ENCODE peak calls at places on chromosome 1, in eight cellular contexts. One of them, this sample, is unnamed.

GRCh38 chr1:109895720-109896504 is 14.7 kb upstream of the CSF1 start:
- DNase-seq in naive thymus-derived CD8-positive, alpha-beta T cell: no peak
- DNase-seq in C1 segment of cervical spinal cord: no peak
- DNase-seq in ELF-1: no peak
- DNase-seq in esophagus squamous epithelium: no peak
- DNase-seq in kidney: peak; percentile 86
- DNase-seq in putamen: no peak
- DNase-seq in AG09309: no peak
- DNase-seq in this sample: peak; percentile 73

GRCh38 chr1:201119206-201119814 is 7.1 kb upstream of the CACNA1S start:
- DNase-seq in naive thymus-derived CD8-positive, alpha-beta T cell: peak; percentile 63
- DNase-seq in AG09309: no peak
- DNase-seq in ELF-1: peak; percentile 71
- DNase-seq in C1 segment of cervical spinal cord: no peak
- DNase-seq in esophagus squamous epithelium: no peak
- DNase-seq in kidney: no peak
- DNase-seq in putamen: no peak
- DNase-seq in this sample: no peak

GRCh38 chr1:24388331-24388870 is 25.2 kb downstream of the STPG1 start:
- DNase-seq in AG09309: no peak
- DNase-seq in esophagus squamous epithelium: no peak
- DNase-seq in putamen: no peak
- DNase-seq in naive thymus-derived CD8-positive, alpha-beta T cell: no peak
- DNase-seq in C1 segment of cervical spinal cord: no peak
- DNase-seq in ELF-1: no peak
- DNase-seq in kidney: no peak
- DNase-seq in this sample: no peak

GRCh38 chr1:184691719-184692324 is 62.8 kb downstream of the EDEM3 start:
- DNase-seq in naive thymus-derived CD8-positive, alpha-beta T cell: no peak
- DNase-seq in ELF-1: no peak
- DNase-seq in AG09309: peak; percentile 25
- DNase-seq in esophagus squamous epithelium: no peak
- DNase-seq in putamen: peak; percentile 24
- DNase-seq in C1 segment of cervical spinal cord: no peak
- DNase-seq in kidney: no peak
- DNase-seq in this sample: no peak

GRCh38 chr1:39474810-39475209 is 16.6 kb upstream of the BMP8A start:
- DNase-seq in putamen: no peak
- DNase-seq in esophagus squamous epithelium: no peak
- DNase-seq in kidney: no peak
- DNase-seq in AG09309: no peak
- DNase-seq in C1 segment of cervical spinal cord: no peak
- DNase-seq in naive thymus-derived CD8-positive, alpha-beta T cell: no peak
- DNase-seq in ELF-1: no peak
- DNase-seq in this sample: no peak

GRCh38 chr1:109485001-109485400 is 1.3 kb downstream of the ATXN7L2 start:
- DNase-seq in ELF-1: no peak
- DNase-seq in naive thymus-derived CD8-positive, alpha-beta T cell: peak; percentile 18
- DNase-seq in kidney: no peak
- DNase-seq in esophagus squamous epithelium: no peak
- DNase-seq in putamen: no peak
- DNase-seq in AG09309: no peak
- DNase-seq in C1 segment of cervical spinal cord: no peak
- DNase-seq in this sample: no peak

GRCh38 chr1:79005945-79006344 is 585 bp downstream of the ADGRL4 start:
- DNase-seq in naive thymus-derived CD8-positive, alpha-beta T cell: no peak
- DNase-seq in C1 segment of cervical spinal cord: no peak
- DNase-seq in esophagus squamous epithelium: no peak
- DNase-seq in putamen: no peak
- DNase-seq in AG09309: no peak
- DNase-seq in kidney: no peak
- DNase-seq in ELF-1: no peak
- DNase-seq in this sample: no peak

GRCh38 chr1:231359113-231359512 is 21.0 kb downstream of the SPRTN start:
- DNase-seq in kidney: no peak
- DNase-seq in C1 segment of cervical spinal cord: no peak
- DNase-seq in putamen: no peak
- DNase-seq in naive thymus-derived CD8-positive, alpha-beta T cell: no peak
- DNase-seq in AG09309: peak; percentile 92
- DNase-seq in esophagus squamous epithelium: no peak
- DNase-seq in ELF-1: no peak
- DNase-seq in this sample: no peak

GRCh38 chr1:216805233-216805632 is 82.0 kb upstream of the ESRRG start:
- DNase-seq in naive thymus-derived CD8-positive, alpha-beta T cell: no peak
- DNase-seq in C1 segment of cervical spinal cord: no peak
- DNase-seq in ELF-1: no peak
- DNase-seq in putamen: no peak
- DNase-seq in AG09309: no peak
- DNase-seq in kidney: no peak
- DNase-seq in esophagus squamous epithelium: no peak
- DNase-seq in this sample: no peak

GRCh38 chr1:166980818-166981217 is 5.5 kb upstream of the ILDR2 start:
- DNase-seq in ELF-1: no peak
- DNase-seq in kidney: no peak
- DNase-seq in C1 segment of cervical spinal cord: no peak
- DNase-seq in AG09309: no peak
- DNase-seq in esophagus squamous epithelium: no peak
- DNase-seq in naive thymus-derived CD8-positive, alpha-beta T cell: no peak
- DNase-seq in putamen: no peak
- DNase-seq in this sample: no peak

GRCh38 chr1:156140879-156141707 is 12.3 kb upstream of the SEMA4A start:
- DNase-seq in putamen: no peak
- DNase-seq in esophagus squamous epithelium: no peak
- DNase-seq in naive thymus-derived CD8-positive, alpha-beta T cell: no peak
- DNase-seq in ELF-1: peak; percentile 91
- DNase-seq in C1 segment of cervical spinal cord: no peak
- DNase-seq in AG09309: no peak
- DNase-seq in kidney: peak; percentile 85
- DNase-seq in this sample: peak; percentile 85

GRCh38 chr1:216528816-216529215 is 105.6 kb upstream of the USH2A start:
- DNase-seq in C1 segment of cervical spinal cord: no peak
- DNase-seq in esophagus squamous epithelium: no peak
- DNase-seq in AG09309: no peak
- DNase-seq in naive thymus-derived CD8-positive, alpha-beta T cell: no peak
- DNase-seq in ELF-1: no peak
- DNase-seq in putamen: no peak
- DNase-seq in kidney: no peak
- DNase-seq in this sample: no peak

GRCh38 chr1:79982218-79982617 is 975.7 kb upstream of the ADGRL4 start:
- DNase-seq in AG09309: peak; percentile 55
- DNase-seq in kidney: peak; percentile 39
- DNase-seq in putamen: peak; percentile 20
- DNase-seq in naive thymus-derived CD8-positive, alpha-beta T cell: no peak
- DNase-seq in esophagus squamous epithelium: no peak
- DNase-seq in ELF-1: no peak
- DNase-seq in C1 segment of cervical spinal cord: peak; percentile 12
- DNase-seq in this sample: no peak